ENCODE peak calls at places on chromosome 15, in nine cellular contexts. One of them, this sample, is unnamed.

GRCh38 chr15:94177112-94177511 is 54.2 kb upstream of the MCTP2 start:
- DNase-seq in pancreas: no peak
- DNase-seq in brain microvascular endothelial cell: peak
- DNase-seq in substantia nigra: no peak
- DNase-seq in left ventricle myocardium inferior: no peak
- DNase-seq in AG04450: peak
- DNase-seq in ovary: no peak
- DNase-seq in SK-N-SH: peak
- DNase-seq in naive thymus-derived CD4-positive, alpha-beta T cell: no peak
- DNase-seq in this sample: no peak

GRCh38 chr15:40064231-40064894 is 25.4 kb upstream of the SRP14 start:
- DNase-seq in naive thymus-derived CD4-positive, alpha-beta T cell: peak
- DNase-seq in brain microvascular endothelial cell: peak
- DNase-seq in pancreas: no peak
- DNase-seq in left ventricle myocardium inferior: no peak
- DNase-seq in ovary: no peak
- DNase-seq in substantia nigra: no peak
- DNase-seq in SK-N-SH: no peak
- DNase-seq in AG04450: no peak
- DNase-seq in this sample: no peak

GRCh38 chr15:89130194-89130593 is 41.9 kb downstream of the ABHD2 start:
- DNase-seq in substantia nigra: no peak
- DNase-seq in brain microvascular endothelial cell: no peak
- DNase-seq in ovary: no peak
- DNase-seq in pancreas: no peak
- DNase-seq in AG04450: no peak
- DNase-seq in naive thymus-derived CD4-positive, alpha-beta T cell: no peak
- DNase-seq in left ventricle myocardium inferior: no peak
- DNase-seq in SK-N-SH: no peak
- DNase-seq in this sample: no peak

GRCh38 chr15:29571728-29572454 is 250.4 kb downstream of the TJP1 start:
- DNase-seq in brain microvascular endothelial cell: no peak
- DNase-seq in AG04450: no peak
- DNase-seq in substantia nigra: no peak
- DNase-seq in pancreas: no peak
- DNase-seq in SK-N-SH: peak
- DNase-seq in left ventricle myocardium inferior: no peak
- DNase-seq in ovary: no peak
- DNase-seq in naive thymus-derived CD4-positive, alpha-beta T cell: no peak
- DNase-seq in this sample: no peak

GRCh38 chr15:62400778-62401177 is 235.7 kb upstream of the C2CD4B start:
- DNase-seq in pancreas: no peak
- DNase-seq in AG04450: no peak
- DNase-seq in substantia nigra: no peak
- DNase-seq in naive thymus-derived CD4-positive, alpha-beta T cell: no peak
- DNase-seq in left ventricle myocardium inferior: no peak
- DNase-seq in ovary: no peak
- DNase-seq in SK-N-SH: no peak
- DNase-seq in brain microvascular endothelial cell: no peak
- DNase-seq in this sample: no peak

GRCh38 chr15:98111806-98112205 is 151.3 kb downstream of the ARRDC4 start:
- DNase-seq in naive thymus-derived CD4-positive, alpha-beta T cell: no peak
- DNase-seq in SK-N-SH: no peak
- DNase-seq in substantia nigra: no peak
- DNase-seq in brain microvascular endothelial cell: no peak
- DNase-seq in AG04450: no peak
- DNase-seq in ovary: no peak
- DNase-seq in left ventricle myocardium inferior: no peak
- DNase-seq in pancreas: no peak
- DNase-seq in this sample: no peak

GRCh38 chr15:29740692-29741311 is 81.5 kb downstream of the TJP1 start:
- DNase-seq in naive thymus-derived CD4-positive, alpha-beta T cell: no peak
- DNase-seq in AG04450: no peak
- DNase-seq in brain microvascular endothelial cell: no peak
- DNase-seq in pancreas: no peak
- DNase-seq in SK-N-SH: peak
- DNase-seq in left ventricle myocardium inferior: no peak
- DNase-seq in ovary: no peak
- DNase-seq in substantia nigra: no peak
- DNase-seq in this sample: no peak

GRCh38 chr15:57784081-57784488 is 77.6 kb downstream of the POLR2M start:
- DNase-seq in brain microvascular endothelial cell: peak
- DNase-seq in SK-N-SH: no peak
- DNase-seq in AG04450: no peak
- DNase-seq in pancreas: no peak
- DNase-seq in naive thymus-derived CD4-positive, alpha-beta T cell: no peak
- DNase-seq in left ventricle myocardium inferior: peak
- DNase-seq in substantia nigra: no peak
- DNase-seq in ovary: no peak
- DNase-seq in this sample: peak

GRCh38 chr15:51087513-51087912 is 7.2 kb downstream of the TNFAIP8L3 start:
- DNase-seq in AG04450: no peak
- DNase-seq in naive thymus-derived CD4-positive, alpha-beta T cell: no peak
- DNase-seq in pancreas: no peak
- DNase-seq in brain microvascular endothelial cell: no peak
- DNase-seq in left ventricle myocardium inferior: no peak
- DNase-seq in substantia nigra: no peak
- DNase-seq in ovary: no peak
- DNase-seq in SK-N-SH: no peak
- DNase-seq in this sample: no peak

GRCh38 chr15:51089041-51089440 is 5.7 kb downstream of the TNFAIP8L3 start:
- DNase-seq in ovary: no peak
- DNase-seq in SK-N-SH: no peak
- DNase-seq in AG04450: no peak
- DNase-seq in substantia nigra: no peak
- DNase-seq in pancreas: no peak
- DNase-seq in left ventricle myocardium inferior: no peak
- DNase-seq in brain microvascular endothelial cell: no peak
- DNase-seq in naive thymus-derived CD4-positive, alpha-beta T cell: no peak
- DNase-seq in this sample: no peak

GRCh38 chr15:51090753-51091152 is 4.0 kb downstream of the TNFAIP8L3 start:
- DNase-seq in left ventricle myocardium inferior: no peak
- DNase-seq in substantia nigra: no peak
- DNase-seq in AG04450: no peak
- DNase-seq in pancreas: no peak
- DNase-seq in naive thymus-derived CD4-positive, alpha-beta T cell: no peak
- DNase-seq in SK-N-SH: no peak
- DNase-seq in brain microvascular endothelial cell: no peak
- DNase-seq in ovary: no peak
- DNase-seq in this sample: no peak

GRCh38 chr15:51088585-51088984 is 6.1 kb downstream of the TNFAIP8L3 start:
- DNase-seq in brain microvascular endothelial cell: no peak
- DNase-seq in ovary: no peak
- DNase-seq in AG04450: no peak
- DNase-seq in substantia nigra: no peak
- DNase-seq in naive thymus-derived CD4-positive, alpha-beta T cell: no peak
- DNase-seq in SK-N-SH: no peak
- DNase-seq in pancreas: no peak
- DNase-seq in left ventricle myocardium inferior: no peak
- DNase-seq in this sample: no peak

GRCh38 chr15:51089699-51090098 is 5.0 kb downstream of the TNFAIP8L3 start:
- DNase-seq in SK-N-SH: no peak
- DNase-seq in brain microvascular endothelial cell: no peak
- DNase-seq in substantia nigra: no peak
- DNase-seq in AG04450: no peak
- DNase-seq in left ventricle myocardium inferior: no peak
- DNase-seq in ovary: no peak
- DNase-seq in naive thymus-derived CD4-positive, alpha-beta T cell: no peak
- DNase-seq in pancreas: no peak
- DNase-seq in this sample: no peak
- H3K27ac ChIP-seq in SK-N-SH: no peak
- H3K27ac ChIP-seq in brain microvascular endothelial cell: no peak
- H3K27ac ChIP-seq in substantia nigra: no peak
- H3K27ac ChIP-seq in AG04450: no peak
- H3K27ac ChIP-seq in left ventricle myocardium inferior: no peak
- H3K27ac ChIP-seq in ovary: no peak
- H3K27ac ChIP-seq in naive thymus-derived CD4-positive, alpha-beta T cell: no peak
- H3K27ac ChIP-seq in pancreas: no peak
- H3K27ac ChIP-seq in this sample: no peak

DNA sequence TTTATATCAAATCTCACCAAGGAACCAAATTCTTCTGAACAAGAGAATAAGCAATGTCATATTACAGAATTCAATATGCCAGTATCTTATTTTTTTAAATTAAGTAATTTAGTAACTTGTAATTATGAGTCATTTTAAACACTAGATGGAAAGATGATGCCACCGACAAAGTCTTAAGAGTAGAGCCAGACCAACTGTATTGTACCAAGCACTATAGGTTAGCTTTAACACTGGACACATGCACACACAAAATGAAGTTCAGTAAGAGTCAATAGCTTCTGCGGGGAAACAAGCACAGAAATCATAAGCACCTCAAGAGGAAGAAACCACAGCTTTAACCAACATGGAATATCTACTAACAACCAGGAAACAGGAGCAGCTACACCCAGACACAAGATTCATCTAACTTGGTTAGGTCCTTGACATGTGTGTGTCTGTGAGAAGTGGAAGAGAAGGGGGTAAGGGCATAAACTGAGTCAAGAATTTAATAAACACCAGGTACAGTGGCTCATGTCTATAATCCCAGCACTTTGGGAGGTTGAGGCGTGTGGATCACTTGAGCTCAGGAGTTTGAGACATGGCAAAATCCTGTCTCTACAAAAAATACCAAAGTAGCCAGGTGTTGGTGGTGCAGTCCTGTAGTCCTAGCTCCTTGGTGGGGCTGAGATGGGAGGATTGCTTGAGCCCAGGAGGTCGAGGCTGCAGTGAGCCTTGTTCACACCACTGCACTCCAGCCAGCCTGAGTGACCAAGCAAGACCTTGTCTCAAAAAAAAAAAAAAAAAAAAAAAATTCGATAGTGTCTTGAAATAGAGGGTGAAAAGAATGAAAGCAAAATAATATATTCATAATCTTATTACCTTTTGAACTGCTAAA is 28.9 kb downstream of the DENND4A start:
- DNase-seq in substantia nigra: no peak
- DNase-seq in pancreas: no peak
- DNase-seq in AG04450: no peak
- DNase-seq in SK-N-SH: no peak
- DNase-seq in ovary: no peak
- DNase-seq in brain microvascular endothelial cell: no peak
- DNase-seq in left ventricle myocardium inferior: no peak
- DNase-seq in naive thymus-derived CD4-positive, alpha-beta T cell: no peak
- DNase-seq in this sample: no peak
- H3K27ac ChIP-seq in substantia nigra: no peak
- H3K27ac ChIP-seq in pancreas: no peak
- H3K27ac ChIP-seq in AG04450: no peak
- H3K27ac ChIP-seq in SK-N-SH: no peak
- H3K27ac ChIP-seq in ovary: no peak
- H3K27ac ChIP-seq in brain microvascular endothelial cell: no peak
- H3K27ac ChIP-seq in left ventricle myocardium inferior: no peak
- H3K27ac ChIP-seq in naive thymus-derived CD4-positive, alpha-beta T cell: no peak
- H3K27ac ChIP-seq in this sample: no peak

DNA sequence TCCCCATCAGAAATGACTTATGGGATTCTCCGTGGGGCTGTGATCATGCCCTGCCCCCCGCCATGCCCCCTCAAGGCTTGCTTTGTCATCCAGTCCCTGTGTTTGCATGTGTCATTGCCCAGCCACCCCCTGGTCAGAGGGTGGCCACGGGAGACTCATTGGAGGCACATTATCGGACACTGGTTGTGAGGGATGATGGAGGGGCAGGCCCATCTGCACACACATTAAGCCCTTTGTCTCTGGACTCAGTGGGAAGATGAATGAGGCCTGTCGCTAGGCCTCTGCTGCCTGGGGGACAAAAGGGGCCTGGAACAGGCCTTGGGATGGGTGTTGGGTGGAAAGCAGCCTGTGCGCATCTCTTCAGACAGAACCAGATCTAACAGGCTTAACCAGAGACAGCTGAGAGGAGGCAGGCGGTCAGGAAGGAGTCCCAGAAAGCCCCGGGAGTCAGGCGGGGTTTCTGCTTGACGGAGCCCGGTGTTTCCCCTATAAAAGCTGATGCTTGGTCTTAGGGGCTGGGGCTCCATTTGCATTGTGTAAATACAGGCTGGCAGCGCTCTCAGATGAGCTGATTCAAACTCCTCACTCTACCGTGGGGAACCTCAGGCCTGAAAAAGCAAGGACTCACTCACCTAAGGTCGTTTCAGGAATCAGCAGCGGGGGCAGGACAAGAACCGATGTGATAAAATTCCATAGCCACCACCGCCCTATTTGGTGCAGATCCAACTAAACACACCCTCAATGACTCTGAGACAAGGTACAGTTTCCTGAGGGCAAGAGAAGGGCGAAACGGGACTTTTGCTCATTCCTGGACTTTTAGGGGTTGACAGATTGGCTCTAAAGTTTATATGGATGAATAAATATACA is 17.0 kb upstream of the SKIC8 start:
- DNase-seq in ovary: no peak
- DNase-seq in AG04450: no peak
- DNase-seq in naive thymus-derived CD4-positive, alpha-beta T cell: no peak
- DNase-seq in pancreas: peak
- DNase-seq in left ventricle myocardium inferior: no peak
- DNase-seq in brain microvascular endothelial cell: no peak
- DNase-seq in SK-N-SH: peak
- DNase-seq in substantia nigra: peak
- DNase-seq in this sample: no peak
- H3K27ac ChIP-seq in ovary: no peak
- H3K27ac ChIP-seq in AG04450: no peak
- H3K27ac ChIP-seq in naive thymus-derived CD4-positive, alpha-beta T cell: no peak
- H3K27ac ChIP-seq in pancreas: no peak
- H3K27ac ChIP-seq in left ventricle myocardium inferior: no peak
- H3K27ac ChIP-seq in brain microvascular endothelial cell: no peak
- H3K27ac ChIP-seq in SK-N-SH: peak
- H3K27ac ChIP-seq in substantia nigra: peak
- H3K27ac ChIP-seq in this sample: no peak

GRCh38 chr15:87944051-87944450 is 312.5 kb downstream of the NTRK3 start:
- DNase-seq in AG04450: no peak
- DNase-seq in pancreas: no peak
- DNase-seq in SK-N-SH: peak
- DNase-seq in substantia nigra: no peak
- DNase-seq in left ventricle myocardium inferior: no peak
- DNase-seq in brain microvascular endothelial cell: no peak
- DNase-seq in ovary: no peak
- DNase-seq in naive thymus-derived CD4-positive, alpha-beta T cell: no peak
- DNase-seq in this sample: no peak

GRCh38 chr15:87941606-87942005 is 314.9 kb downstream of the NTRK3 start:
- DNase-seq in left ventricle myocardium inferior: no peak
- DNase-seq in brain microvascular endothelial cell: no peak
- DNase-seq in ovary: no peak
- DNase-seq in substantia nigra: no peak
- DNase-seq in naive thymus-derived CD4-positive, alpha-beta T cell: no peak
- DNase-seq in pancreas: no peak
- DNase-seq in SK-N-SH: no peak
- DNase-seq in AG04450: no peak
- DNase-seq in this sample: no peak

GRCh38 chr15:87943629-87944028 is 312.9 kb downstream of the NTRK3 start:
- DNase-seq in AG04450: no peak
- DNase-seq in brain microvascular endothelial cell: no peak
- DNase-seq in substantia nigra: no peak
- DNase-seq in left ventricle myocardium inferior: no peak
- DNase-seq in naive thymus-derived CD4-positive, alpha-beta T cell: no peak
- DNase-seq in SK-N-SH: no peak
- DNase-seq in ovary: no peak
- DNase-seq in pancreas: no peak
- DNase-seq in this sample: no peak

GRCh38 chr15:87942316-87942715 is 314.2 kb downstream of the NTRK3 start:
- DNase-seq in pancreas: no peak
- DNase-seq in substantia nigra: no peak
- DNase-seq in SK-N-SH: no peak
- DNase-seq in AG04450: no peak
- DNase-seq in left ventricle myocardium inferior: no peak
- DNase-seq in brain microvascular endothelial cell: no peak
- DNase-seq in naive thymus-derived CD4-positive, alpha-beta T cell: no peak
- DNase-seq in ovary: no peak
- DNase-seq in this sample: no peak

DNA sequence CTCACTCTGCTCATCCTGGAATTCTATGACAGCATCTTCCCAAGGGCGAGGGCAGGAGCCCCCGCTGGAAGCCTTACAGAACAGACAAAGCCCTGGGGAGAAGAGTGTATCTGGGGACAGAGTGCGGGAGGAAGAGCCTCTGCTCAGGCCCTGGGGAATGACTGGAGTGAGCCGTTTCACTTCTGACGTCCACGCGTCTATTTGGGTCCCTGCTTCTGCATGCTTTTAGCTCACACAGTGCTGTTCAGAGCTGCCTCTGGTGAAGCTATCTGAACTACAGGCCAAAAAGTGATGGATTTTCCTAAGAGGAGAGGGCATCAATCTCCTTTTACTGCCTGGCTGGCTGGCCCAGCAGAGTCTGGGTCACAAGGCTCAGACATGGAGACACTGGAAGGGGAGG is 311.9 kb downstream of the NTRK3 start:
- DNase-seq in substantia nigra: no peak
- DNase-seq in brain microvascular endothelial cell: no peak
- DNase-seq in AG04450: no peak
- DNase-seq in left ventricle myocardium inferior: peak
- DNase-seq in SK-N-SH: no peak
- DNase-seq in ovary: no peak
- DNase-seq in naive thymus-derived CD4-positive, alpha-beta T cell: no peak
- DNase-seq in pancreas: no peak
- DNase-seq in this sample: peak
- H3K27ac ChIP-seq in substantia nigra: no peak
- H3K27ac ChIP-seq in brain microvascular endothelial cell: no peak
- H3K27ac ChIP-seq in AG04450: no peak
- H3K27ac ChIP-seq in left ventricle myocardium inferior: peak
- H3K27ac ChIP-seq in SK-N-SH: no peak
- H3K27ac ChIP-seq in ovary: no peak
- H3K27ac ChIP-seq in naive thymus-derived CD4-positive, alpha-beta T cell: no peak
- H3K27ac ChIP-seq in pancreas: no peak
- H3K27ac ChIP-seq in this sample: no peak